ENCODE peak calls at places on chromosomes 13 and 19, in six cellular contexts. V is NK-92 treated with Interleukin-12 subunit alpha and Interleukin-12 subunit beta, amount 100 ng/mL, for 24 hours; I is progenitor cell of endocrine pancreas; R is NCI-H748 treated with DMSO at 0.1 percent for 48 hours; B is fibroblast of pulmonary artery; P is T1000. F is an unnamed sample.

GRCh38 chr13:54185785-54186184 is 1157.2 kb downstream of the OLFM4 start:
- DNase-seq in I (no peak), R (peak), V (no peak), B (no peak), P (no peak), F (no peak)

GRCh38 chr19:49344516-49345423 is 9.6 kb downstream of the CD37 start:
- DNase-seq in V (peak), B (no peak), P (no peak), R (no peak), I (no peak), F (no peak)

GRCh38 chr19:47765522-47766358 is 12.8 kb upstream of the SELENOW start:
- DNase-seq in I (peak), B (peak), P (peak), R (peak), V (no peak), F (peak)

GRCh38 chr13:114074671-114075315 is 57.6 kb downstream of the RASA3 start:
- DNase-seq in P (no peak), I (no peak), B (no peak), V (no peak), R (no peak), F (no peak)

GRCh38 chr13:94233401-94233800 is 246.1 kb downstream of the DCT start:
- DNase-seq in R (no peak), B (peak), V (peak), I (no peak), P (peak), F (peak)

GRCh38 chr13:73220966-73221720 is 162.3 kb downstream of the KLF5 start:
- DNase-seq in V (no peak), P (no peak), R (no peak), I (no peak), B (no peak), F (peak)

GRCh38 chr19:15332311-15332996 is at the start of gene BRD4:
- DNase-seq in V (peak), I (peak), B (peak), R (no peak), P (peak), F (peak)

GRCh38 chr13:73081256-73081915 is 22.6 kb downstream of the KLF5 start:
- DNase-seq in B (no peak), V (no peak), P (no peak), R (no peak), I (no peak), F (peak)

F was measured in mammary epithelial cell.